ENCODE peak calls at places on chromosomes 6 and 20, in six cellular contexts. G is CD4-positive, CD25-positive, alpha-beta regulatory T cell; S is right lobe of liver; L is trophoblast cell; U is endothelial cell of umbilical vein; F is left lung. M is an unnamed sample.

GRCh38 chr6:31525932-31526591 is 2.7 kb upstream of the MCCD1 start:
- DNase-seq in G (no peak), S (no peak), L (peak; percentile 69), U (peak; percentile 80), F (no peak), M (no peak)

GRCh38 chr6:151075943-151076555 is 163.7 kb upstream of the AKAP12 start:
- DNase-seq in G (no peak), S (no peak), L (no peak), U (no peak), F (no peak), M (no peak)

GRCh38 chr6:36333889-36334288 is 2.8 kb downstream of the BNIP5 start:
- DNase-seq in G (no peak), S (no peak), L (no peak), U (no peak), F (no peak), M (no peak)

GRCh38 chr20:4919047-4919704 is 82.1 kb downstream of the SLC23A2 start:
- DNase-seq in G (no peak), S (peak; percentile 81), L (no peak), U (no peak), F (no peak), M (no peak)

GRCh38 chr20:3784863-3785239 is 1.7 kb downstream of the CENPB start:
- DNase-seq in G (no peak), S (no peak), L (no peak), U (no peak), F (no peak), M (no peak)

GRCh38 chr6:119040229-119040628 is 38.2 kb downstream of the FAM184A start:
- DNase-seq in G (no peak), S (no peak), L (peak; percentile 70), U (no peak), F (peak; percentile 58), M (peak; percentile 46)

GRCh38 chr6:108707328-108707976 is 140.8 kb upstream of the ARMC2 start:
- DNase-seq in G (no peak), S (no peak), L (no peak), U (peak; percentile 76), F (no peak), M (no peak)

GRCh38 chr6:52190409-52190808 is 4.2 kb downstream of the IL17A start:
- DNase-seq in G (no peak), S (no peak), L (no peak), U (no peak), F (no peak), M (no peak)

GRCh38 chr20:58841539-58842264 is 9.0 kb downstream of the GNAS-AS1 start:
- DNase-seq in G (no peak), S (no peak), L (no peak), U (no peak), F (no peak), M (no peak)

GRCh38 chr6:99458319-99458718 is 33.2 kb upstream of the PNISR start:
- DNase-seq in G (no peak), S (no peak), L (peak; percentile 61), U (peak; percentile 6), F (no peak), M (no peak)

GRCh38 chr6:125835221-125835744 is 44.5 kb downstream of the NCOA7 start:
- DNase-seq in G (no peak), S (no peak), L (peak; percentile 33), U (peak; percentile 91), F (no peak), M (no peak)

GRCh38 chr20:58389968-58390658 is 1.1 kb downstream of the VAPB start:
- DNase-seq in G (no peak), S (no peak), L (no peak), U (no peak), F (no peak), M (no peak)

GRCh38 chr6:155771822-155772221 is 316.2 kb upstream of the NOX3 start:
- DNase-seq in G (no peak), S (no peak), L (no peak), U (no peak), F (no peak), M (no peak)

GRCh38 chr6:26122402-26122792 is 35.2 kb downstream of the HFE start:
- DNase-seq in G (no peak), S (no peak), L (peak; percentile 58), U (no peak), F (no peak), M (no peak)

GRCh38 chr20:1802385-1803215 is 92.6 kb upstream of the SIRPA start:
- DNase-seq in G (no peak), S (peak; percentile 81), L (peak; percentile 56), U (peak; percentile 76), F (peak; percentile 80), M (peak; percentile 84)

GRCh38 chr6:137496909-137497721 is 2.9 kb upstream of the OLIG3 start:
- DNase-seq in G (no peak), S (no peak), L (no peak), U (no peak), F (no peak), M (no peak)
- H3K4me1 ChIP-seq in G (peaks cover 51% of the 10 kb centered on the region), S (no peaks in the 10 kb centered on the region), L (peaks cover 22% of the 10 kb centered on the region), U (no peaks in the 10 kb centered on the region), F (peaks cover 15% of the 10 kb centered on the region), M (peaks cover 41% of the 10 kb centered on the region)

DNA sequence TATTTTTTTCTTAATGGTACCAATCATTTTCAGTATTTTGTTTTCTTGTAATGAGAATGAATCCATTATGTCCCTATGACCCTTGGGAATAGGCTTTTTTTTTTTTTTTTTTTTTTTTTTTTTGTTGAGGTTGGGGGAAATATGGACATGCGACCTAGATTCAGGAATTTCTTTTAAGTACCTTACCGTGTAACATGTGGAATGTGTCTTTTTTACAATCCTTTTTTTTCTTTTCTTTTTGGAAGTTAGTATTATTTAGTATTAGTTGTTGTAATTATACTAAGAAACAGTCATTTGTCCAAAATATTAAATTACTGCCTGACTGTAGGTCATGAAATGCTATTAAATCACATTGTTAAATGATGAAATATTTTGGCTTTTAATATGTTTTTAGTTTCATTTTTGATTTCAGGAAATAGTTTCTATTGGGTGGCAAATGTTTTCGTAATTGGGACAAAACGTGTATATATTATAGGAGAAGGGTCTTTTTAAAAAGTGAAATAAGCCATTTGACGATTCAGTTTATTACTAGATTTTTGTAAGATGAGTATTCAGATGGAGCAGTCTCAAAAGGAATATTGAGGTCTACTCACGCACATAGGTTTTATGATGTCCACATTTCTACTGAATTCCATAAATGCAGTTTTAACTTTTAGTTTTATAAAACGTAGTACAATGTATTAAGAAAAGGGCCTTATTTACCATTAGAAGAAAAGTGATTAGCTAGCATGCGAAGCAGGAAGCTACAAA is 4.9 kb downstream of the ARID1B start:
- DNase-seq in G (no peak), S (no peak), L (no peak), U (peak; percentile 54), F (no peak), M (no peak)
- H3K4me1 ChIP-seq in G (peaks cover 42% of the 10 kb centered on the region), S (no peaks in the 10 kb centered on the region), L (no peaks in the 10 kb centered on the region), U (peaks cover 32% of the 10 kb centered on the region), F (peaks cover 9% of the 10 kb centered on the region), M (peaks cover 47% of the 10 kb centered on the region)

GRCh38 chr6:67265996-67266768 is 1368.9 kb upstream of the ADGRB3 start:
- DNase-seq in G (no peak), S (no peak), L (peak; percentile 25), U (no peak), F (no peak), M (no peak)
- H3K4me1 ChIP-seq in G (no peaks in the 10 kb centered on the region), S (no peaks in the 10 kb centered on the region), L (peaks cover 8% of the 10 kb centered on the region), U (no peaks in the 10 kb centered on the region), F (no peaks in the 10 kb centered on the region), M (no peaks in the 10 kb centered on the region)

GRCh38 chr20:50309764-50310672 is 119.4 kb downstream of the CEBPB start:
- DNase-seq in G (no peak), S (no peak), L (no peak), U (no peak), F (no peak), M (no peak)

GRCh38 chr20:50312682-50313187 is 122.1 kb downstream of the CEBPB start:
- DNase-seq in G (no peak), S (peak; percentile 81), L (no peak), U (peak; percentile 30), F (peak; percentile 77), M (peak; percentile 84)

GRCh38 chr20:50310673-50311051 is 120.0 kb downstream of the CEBPB start:
- DNase-seq in G (no peak), S (no peak), L (no peak), U (no peak), F (no peak), M (no peak)

GRCh38 chr20:50312002-50312681 is 121.5 kb downstream of the CEBPB start:
- DNase-seq in G (no peak), S (no peak), L (no peak), U (no peak), F (no peak), M (no peak)

DNA sequence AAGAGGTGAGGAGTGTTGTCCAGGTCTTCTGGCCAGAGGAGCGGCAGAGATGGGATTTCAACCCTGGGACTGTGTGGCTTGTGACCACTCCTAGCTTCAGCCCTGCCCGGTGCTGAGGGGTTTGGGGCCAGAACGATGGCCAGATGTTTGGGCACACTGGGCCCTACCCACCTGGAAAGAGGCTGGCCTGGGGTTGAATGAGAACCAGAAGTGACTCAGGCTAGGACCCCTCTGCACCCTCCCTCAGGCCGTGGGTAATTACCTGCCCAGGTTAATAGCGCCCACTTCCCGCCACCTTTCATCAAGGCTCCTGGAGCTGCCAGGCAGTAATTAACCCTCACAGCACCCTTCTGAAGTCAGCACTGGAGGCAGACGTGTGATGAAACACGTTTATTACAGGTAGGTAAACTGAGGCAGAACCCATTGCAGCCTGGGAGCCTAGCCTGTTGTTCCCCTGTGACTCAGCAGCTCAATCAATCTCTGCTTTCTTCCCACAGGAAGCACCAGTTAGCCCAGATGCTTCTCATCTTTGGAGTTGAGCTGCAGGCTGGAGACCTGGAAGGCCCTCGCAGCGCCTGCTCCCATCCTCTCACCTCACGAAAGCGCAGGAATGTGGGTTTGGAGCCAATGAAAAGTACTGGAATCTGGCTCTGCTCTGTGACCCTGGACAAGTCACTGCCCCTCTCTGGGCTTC is 120.8 kb downstream of the CEBPB start:
- DNase-seq in G (no peak), S (no peak), L (peak; percentile 51), U (no peak), F (no peak), M (no peak)
- H3K4me1 ChIP-seq in G (no peaks in the 10 kb centered on the region), S (no peaks in the 10 kb centered on the region), L (peaks cover 5% of the 10 kb centered on the region), U (peaks cover 14% of the 10 kb centered on the region), F (peaks cover 35% of the 10 kb centered on the region), M (peaks cover 59% of the 10 kb centered on the region)

DNA sequence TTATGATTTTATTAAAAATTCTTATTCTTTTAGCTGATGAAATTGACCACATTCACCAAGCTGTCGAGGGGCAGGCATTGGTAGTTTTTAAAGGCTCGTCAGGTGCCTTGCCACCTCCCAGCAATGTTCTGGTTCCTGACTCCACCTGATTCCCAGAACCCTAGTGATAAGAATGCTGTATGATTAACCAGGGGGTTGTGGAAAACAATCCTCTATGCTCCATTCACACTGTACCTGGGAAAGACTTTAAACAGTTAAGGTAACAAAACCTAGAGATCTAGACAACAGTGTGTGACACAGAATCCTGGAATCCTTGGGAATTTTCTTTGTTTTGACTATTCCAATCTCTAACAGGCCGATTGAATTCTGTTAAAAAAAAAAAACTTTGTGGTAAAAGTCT is 165.7 kb upstream of the OLIG3 start:
- DNase-seq in G (no peak), S (no peak), L (no peak), U (no peak), F (no peak), M (no peak)
- H3K4me1 ChIP-seq in G (no peaks in the 10 kb centered on the region), S (no peaks in the 10 kb centered on the region), L (peaks cover 7% of the 10 kb centered on the region), U (no peaks in the 10 kb centered on the region), F (no peaks in the 10 kb centered on the region), M (no peaks in the 10 kb centered on the region)

DNA sequence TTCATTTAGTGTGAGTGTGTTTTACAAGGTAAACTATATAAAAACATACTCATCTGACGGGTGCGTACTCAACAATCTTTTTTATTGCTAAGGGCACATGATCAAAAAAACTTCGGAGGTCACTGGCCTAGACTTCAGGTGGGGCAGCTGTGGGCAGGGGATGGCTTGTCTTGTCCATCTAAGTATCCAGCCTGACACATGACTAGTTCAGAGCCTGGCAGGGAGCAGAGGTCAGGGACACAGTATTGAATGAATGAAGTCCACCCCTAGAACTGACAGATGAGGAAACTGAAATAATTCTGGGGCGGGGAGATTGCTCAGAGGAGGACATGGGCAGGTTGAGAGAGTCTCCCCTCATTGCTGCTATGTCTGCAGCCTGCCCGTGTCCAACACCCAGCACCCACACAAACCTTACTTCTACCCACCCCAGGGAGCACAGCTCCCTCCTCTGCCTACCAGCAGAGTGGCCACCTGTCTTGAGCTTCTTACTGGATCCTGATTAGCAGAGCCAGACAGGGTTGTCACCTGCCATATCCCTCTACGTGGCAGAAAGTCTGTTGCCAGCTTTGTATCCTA is 48.9 kb downstream of the MRPL14 start:
- DNase-seq in G (no peak), S (no peak), L (no peak), U (no peak), F (no peak), M (no peak)
- H3K4me1 ChIP-seq in G (peaks cover 15% of the 10 kb centered on the region), S (no peaks in the 10 kb centered on the region), L (peaks cover 16% of the 10 kb centered on the region), U (peaks cover 5% of the 10 kb centered on the region), F (peaks cover 5% of the 10 kb centered on the region), M (peaks cover 30% of the 10 kb centered on the region)

M was measured in lower lobe of right lung.